ENCODE peak calls at places on chromosome 16, in seven cellular contexts. K is HepG2, I is H1, R is HCT116, J is GM12878, D is SK-N-SH, A is K562. O is an unnamed sample.

GRCh38 chr16:46891910-46892309 is 7.7 kb downstream of the GPT2 start:
- DNase-seq in K (no peak), R (no peak), D (no peak), J (no peak), I (no peak), A (no peak), O (no peak)

GRCh38 chr16:67637625-67638024 is 7.3 kb upstream of the CARMIL2 start:
- DNase-seq in I (no peak), D (no peak), A (no peak), R (no peak), J (no peak), K (no peak), O (no peak)

GRCh38 chr16:85338989-85339388 is 226.7 kb upstream of the CIBAR2 start:
- DNase-seq in K (no peak), A (no peak), I (no peak), J (no peak), R (no peak), D (no peak), O (no peak)

GRCh38 chr16:31088459-31089183 is at the start of gene PRSS53:
- DNase-seq in I (no peak), J (no peak), D (no peak), K (no peak), R (no peak), A (no peak), O (no peak)

GRCh38 chr16:27145630-27146029 is 57.7 kb upstream of the KDM8 start:
- DNase-seq in D (no peak), R (no peak), I (no peak), A (no peak), J (no peak), K (no peak), O (no peak)

GRCh38 chr16:49620158-49620867 is 235.6 kb downstream of the ZNF423 start:
- DNase-seq in I (no peak), A (peak), J (no peak), K (peak), D (peak), R (peak), O (no peak)

GRCh38 chr16:9499921-9500593 is 408.6 kb downstream of the HAPSTR1 start:
- DNase-seq in J (no peak), R (no peak), D (no peak), A (no peak), I (no peak), K (no peak), O (no peak)

GRCh38 chr16:66324785-66325184 is 41.7 kb upstream of the CDH5 start:
- DNase-seq in D (peak), I (peak), K (peak), A (peak), R (peak), J (no peak), O (no peak)

GRCh38 chr16:4500283-4500682 is 24.1 kb downstream of the HMOX2 start:
- DNase-seq in R (peak), A (no peak), K (peak), J (no peak), D (no peak), I (no peak), O (peak)

GRCh38 chr16:88591577-88592021 is 21.4 kb downstream of the ZC3H18 start:
- DNase-seq in J (peak), D (no peak), K (no peak), R (no peak), I (no peak), A (no peak), O (no peak)

GRCh38 chr16:22318690-22319358 is 21.6 kb downstream of the POLR3E start:
- DNase-seq in R (no peak), I (no peak), K (peak), A (peak), J (no peak), D (peak), O (no peak)

GRCh38 chr16:4376126-4376819 is 4.6 kb downstream of the VASN start:
- DNase-seq in A (no peak), K (no peak), J (no peak), D (peak), R (no peak), I (no peak), O (no peak)

GRCh38 chr16:2692251-2692947 is 10.1 kb downstream of the KCTD5 start:
- DNase-seq in R (no peak), A (no peak), K (no peak), D (no peak), J (no peak), I (no peak), O (no peak)

GRCh38 chr16:58348986-58349385 is 43.3 kb upstream of the GINS3 start:
- DNase-seq in D (peak), A (no peak), J (no peak), I (no peak), R (no peak), K (no peak), O (no peak)

GRCh38 chr16:28834349-28834748 is 11.6 kb downstream of the ATXN2L start:
- DNase-seq in D (no peak), I (no peak), A (no peak), R (no peak), J (no peak), K (no peak), O (no peak)

GRCh38 chr16:1152651-1153259 is at the start of gene CACNA1H:
- DNase-seq in D (peak), I (no peak), K (no peak), A (peak), R (no peak), J (no peak), O (peak)

GRCh38 chr16:66265106-66265415 is 101.4 kb upstream of the CDH5 start:
- DNase-seq in J (no peak), R (no peak), I (no peak), D (no peak), A (no peak), K (no peak), O (no peak)

GRCh38 chr16:29744541-29745101 is 1.2 kb downstream of the C16orf54 start:
- DNase-seq in I (no peak), A (no peak), D (no peak), J (no peak), R (no peak), K (no peak), O (no peak)

GRCh38 chr16:87463722-87464690 is 28.8 kb downstream of the ZCCHC14 start:
- DNase-seq in A (peak), K (peak), I (no peak), D (no peak), J (no peak), R (no peak), O (no peak)

GRCh38 chr16:88502776-88503280 is 49.7 kb downstream of the ZFPM1 start:
- DNase-seq in K (no peak), R (no peak), D (no peak), I (no peak), J (no peak), A (no peak), O (no peak)

GRCh38 chr16:11355862-11356261 is 10.6 kb downstream of the RMI2 start:
- DNase-seq in D (no peak), K (no peak), R (no peak), I (no peak), A (no peak), J (no peak), O (no peak)

GRCh38 chr16:11354407-11354732 is 9.1 kb downstream of the RMI2 start:
- DNase-seq in K (no peak), J (no peak), D (no peak), A (no peak), R (no peak), I (no peak), O (no peak)

GRCh38 chr16:11354733-11355574 is 9.7 kb downstream of the RMI2 start:
- DNase-seq in D (no peak), A (peak), K (no peak), J (peak), R (no peak), I (no peak), O (no peak)

GRCh38 chr16:11358531-11358930 is 13.3 kb downstream of the RMI2 start:
- DNase-seq in D (no peak), K (no peak), A (no peak), R (no peak), I (no peak), J (no peak), O (no peak)

DNA sequence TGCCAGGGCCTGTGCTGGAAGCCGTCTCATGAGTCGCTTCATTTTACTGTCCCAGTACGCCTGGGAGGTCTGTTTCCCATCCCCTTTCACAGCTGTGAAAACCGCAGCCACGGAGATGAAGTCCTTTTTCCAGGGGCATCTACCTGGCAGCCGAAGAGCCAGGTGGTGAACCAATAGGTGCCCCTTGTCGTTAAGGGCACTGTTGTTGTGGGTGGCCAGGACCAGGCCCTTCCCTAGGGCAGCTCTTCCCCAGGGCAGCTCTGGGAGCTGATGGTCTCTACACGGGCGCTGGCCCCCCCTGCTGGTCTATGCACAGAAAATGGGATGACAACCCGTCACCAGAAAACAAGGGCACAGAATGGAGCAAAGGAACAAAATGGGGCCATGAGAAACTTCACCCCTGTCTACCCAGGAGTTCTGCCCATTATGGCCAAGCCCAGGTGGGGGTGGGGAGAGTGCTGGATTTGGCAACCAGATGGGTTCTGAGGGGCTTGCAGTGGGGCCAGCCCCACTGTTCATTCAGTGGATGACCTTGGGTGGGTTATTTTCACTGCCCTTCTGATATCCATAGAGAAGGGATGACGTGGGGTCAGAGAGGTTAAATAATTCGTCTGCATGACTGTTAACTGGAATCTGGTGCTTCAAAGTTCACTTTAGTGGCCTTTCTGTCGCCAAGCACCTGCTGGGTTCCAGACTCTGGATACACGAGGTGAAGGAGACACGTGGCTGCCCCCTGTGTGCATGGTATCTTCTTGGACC is 11.5 kb downstream of the RMI2 start:
- DNase-seq in A (peak), K (peak), R (no peak), I (peak), J (no peak), D (peak), O (no peak)
- TF ChIP-seq JUND in A (no peak), K (peak), R (no peak), I (no peak), J (no peak), D (no peak), O (no peak)

DNA sequence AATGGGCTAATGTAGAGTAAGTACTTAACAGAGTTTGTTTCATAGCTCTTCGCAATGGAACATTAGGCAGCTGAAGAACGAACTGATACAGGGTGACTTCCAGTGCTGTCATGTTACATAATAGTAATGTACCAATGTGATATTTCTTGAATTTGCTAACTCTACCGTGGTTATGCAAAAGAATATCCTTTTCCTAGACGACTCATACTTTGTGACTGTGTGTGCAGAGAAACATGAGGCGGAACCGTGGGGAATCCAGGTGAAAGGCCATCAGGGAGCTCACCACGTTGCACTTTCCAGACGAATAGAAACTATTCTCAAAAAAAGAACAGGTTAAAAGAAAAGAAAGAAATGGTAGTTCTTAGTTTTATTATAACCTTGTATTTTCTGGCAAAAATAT is 13.2 kb downstream of the NOB1 start:
- DNase-seq in R (no peak), I (no peak), A (no peak), J (no peak), K (no peak), D (no peak), O (no peak)
- TF ChIP-seq JUND in R (no peak), I (no peak), A (no peak), J (no peak), K (no peak), D (no peak), O (no peak)

GRCh38 chr16:84141143-84141670 is 3.8 kb downstream of the HSDL1 start:
- DNase-seq in R (peak), D (no peak), I (no peak), A (peak), K (peak), J (no peak), O (no peak)

GRCh38 chr16:84144859-84145639 is at the start of the genes DNAAF1 and HSDL1:
- DNase-seq in D (peak), I (peak), J (peak), K (peak), A (peak), R (peak), O (peak)

GRCh38 chr16:84143081-84143480 is 1.9 kb downstream of the HSDL1 start:
- DNase-seq in J (no peak), R (no peak), K (no peak), A (no peak), D (no peak), I (no peak), O (no peak)

GRCh38 chr16:84143784-84144199 is 1.2 kb downstream of the HSDL1 start:
- DNase-seq in R (no peak), J (no peak), K (no peak), I (no peak), A (peak), D (no peak), O (peak)

GRCh38 chr16:84144301-84144858 is 597 bp downstream of the HSDL1 start:
- DNase-seq in K (no peak), J (no peak), I (no peak), A (peak), D (peak), R (no peak), O (peak)
- TF ChIP-seq JUND in K (no peak), J (no peak), I (no peak), A (no peak), D (no peak), R (no peak), O (no peak)

DNA sequence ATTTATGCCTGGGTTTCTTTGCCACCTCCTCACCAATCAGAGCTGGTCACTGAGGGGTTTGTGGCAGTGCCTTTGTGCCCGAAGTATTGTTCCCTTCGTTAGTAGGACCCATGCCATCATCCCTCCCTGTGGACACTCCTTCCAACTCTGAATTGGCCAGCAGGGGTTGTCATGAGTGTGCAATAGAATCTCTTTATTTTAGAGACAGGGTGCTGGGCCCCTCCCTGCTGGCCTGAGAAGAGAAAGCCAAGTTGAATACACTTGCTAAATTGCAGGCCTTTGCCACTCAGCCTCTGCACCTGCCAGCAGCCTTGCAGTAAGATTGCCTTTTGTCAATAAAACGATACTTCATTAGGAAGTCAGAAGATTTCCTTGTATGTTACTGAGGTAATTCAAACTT is 40.7 kb upstream of the SLC12A3 start:
- DNase-seq in D (no peak), J (no peak), R (no peak), K (peak), I (no peak), A (no peak), O (no peak)
- TF ChIP-seq JUND in D (no peak), J (no peak), R (no peak), K (no peak), I (no peak), A (no peak), O (no peak)

O was measured in T47D.